ENCODE peak calls at places on chromosomes 11 and 22, in eight cellular contexts. F, N, P, O, T, I, S and M are unnamed samples.

GRCh38 chr22:33803371-33803770 is 116.9 kb downstream of the LARGE1 start:
- DNase-seq in F (no peak), N (no peak), P (peak; percentile 66), O (no peak), T (peak; percentile 72), I (no peak), S (no peak), M (no peak)

GRCh38 chr22:43159484-43160178 is 8.3 kb downstream of the TSPO start:
- DNase-seq in F (no peak), N (no peak), P (no peak), O (no peak), T (peak; percentile 84), I (no peak), S (no peak), M (no peak)

GRCh38 chr11:61332266-61332822 is 561 bp downstream of the DDB1 start:
- DNase-seq in F (no peak), N (no peak), P (no peak), O (no peak), T (peak; percentile 85), I (no peak), S (no peak), M (no peak)

GRCh38 chr11:1970956-1971355 is 23.8 kb downstream of the MRPL23 start:
- DNase-seq in F (peak; percentile 37), N (no peak), P (peak; percentile 32), O (no peak), T (no peak), I (peak; percentile 9), S (peak; percentile 44), M (peak; percentile 28)

GRCh38 chr11:117319214-117319840 is 3.3 kb upstream of the BACE1 start:
- DNase-seq in F (peak; percentile 31), N (no peak), P (peak; percentile 4), O (no peak), T (peak; percentile 81), I (no peak), S (no peak), M (no peak)

GRCh38 chr22:41799486-41800347 is 762 bp upstream of the CCDC134 start:
- DNase-seq in F (peak; percentile 60), N (peak; percentile 18), P (peak; percentile 70), O (no peak), T (peak; percentile 90), I (peak; percentile 34), S (peak; percentile 81), M (no peak)

GRCh38 chr22:39559456-39560105 is 11.0 kb upstream of the CACNA1I start:
- DNase-seq in F (no peak), N (no peak), P (no peak), O (no peak), T (no peak), I (no peak), S (no peak), M (no peak)

GRCh38 chr11:111308140-111308539 is 9.8 kb downstream of the POU2AF3 start:
- DNase-seq in F (no peak), N (no peak), P (no peak), O (no peak), T (no peak), I (no peak), S (no peak), M (no peak)

GRCh38 chr22:31753005-31753633 is 700 bp upstream of the DEPDC5 start:
- DNase-seq in F (peak; percentile 70), N (no peak), P (peak; percentile 70), O (no peak), T (peak; percentile 82), I (peak; percentile 37), S (no peak), M (peak; percentile 74)

GRCh38 chr11:69867076-69868002 is 48.1 kb upstream of the FGF3 start:
- DNase-seq in F (no peak), N (no peak), P (no peak), O (no peak), T (peak; percentile 94), I (no peak), S (peak; percentile 68), M (no peak)

GRCh38 chr11:12184696-12185095 is 74.3 kb downstream of the MICAL2 start:
- DNase-seq in F (no peak), N (no peak), P (no peak), O (no peak), T (no peak), I (no peak), S (no peak), M (peak; percentile 60)

GRCh38 chr11:125303186-125303585 is 138.6 kb downstream of the PKNOX2 start:
- DNase-seq in F (no peak), N (no peak), P (no peak), O (no peak), T (no peak), I (no peak), S (no peak), M (no peak)

GRCh38 chr11:125301301-125301700 is 136.8 kb downstream of the PKNOX2 start:
- DNase-seq in F (no peak), N (no peak), P (no peak), O (no peak), T (no peak), I (no peak), S (no peak), M (no peak)

GRCh38 chr11:125299061-125299616 is 134.6 kb downstream of the PKNOX2 start:
- DNase-seq in F (no peak), N (no peak), P (no peak), O (no peak), T (no peak), I (no peak), S (no peak), M (no peak)

GRCh38 chr11:125299821-125300220 is 135.3 kb downstream of the PKNOX2 start:
- DNase-seq in F (no peak), N (no peak), P (no peak), O (no peak), T (no peak), I (no peak), S (no peak), M (no peak)

DNA sequence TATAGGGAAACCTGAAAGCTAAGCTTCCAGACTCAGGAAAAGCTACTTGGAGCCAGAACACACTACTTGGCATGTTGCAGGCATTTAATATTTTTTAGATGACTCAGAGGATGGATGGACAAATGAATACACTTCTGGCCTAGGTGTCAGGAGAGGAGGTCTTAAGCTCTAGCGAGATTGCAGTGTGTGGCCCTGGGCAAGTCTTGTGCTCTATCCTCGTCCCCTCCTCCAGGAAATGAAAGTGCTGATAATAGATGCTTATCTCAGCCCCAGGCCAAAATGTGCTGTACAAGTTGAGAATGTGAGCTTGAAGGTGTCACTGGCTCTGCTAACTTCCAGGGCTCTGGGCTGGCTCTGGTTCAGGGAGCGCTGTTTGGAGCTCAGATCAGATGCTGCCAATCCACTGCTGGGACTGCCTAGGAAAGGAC is 136.3 kb downstream of the PKNOX2 start:
- DNase-seq in F (no peak), N (no peak), P (no peak), O (no peak), T (peak; percentile 86), I (peak; percentile 31), S (no peak), M (peak; percentile 66)
- H3K27ac ChIP-seq in F (no peak overlapping the region), N (no peak overlapping the region), P (peak overlapping the region; percentile 48), O (no peak overlapping the region), T (no peak overlapping the region), I (no peak overlapping the region), S (no peak overlapping the region), M (no peak overlapping the region)

DNA sequence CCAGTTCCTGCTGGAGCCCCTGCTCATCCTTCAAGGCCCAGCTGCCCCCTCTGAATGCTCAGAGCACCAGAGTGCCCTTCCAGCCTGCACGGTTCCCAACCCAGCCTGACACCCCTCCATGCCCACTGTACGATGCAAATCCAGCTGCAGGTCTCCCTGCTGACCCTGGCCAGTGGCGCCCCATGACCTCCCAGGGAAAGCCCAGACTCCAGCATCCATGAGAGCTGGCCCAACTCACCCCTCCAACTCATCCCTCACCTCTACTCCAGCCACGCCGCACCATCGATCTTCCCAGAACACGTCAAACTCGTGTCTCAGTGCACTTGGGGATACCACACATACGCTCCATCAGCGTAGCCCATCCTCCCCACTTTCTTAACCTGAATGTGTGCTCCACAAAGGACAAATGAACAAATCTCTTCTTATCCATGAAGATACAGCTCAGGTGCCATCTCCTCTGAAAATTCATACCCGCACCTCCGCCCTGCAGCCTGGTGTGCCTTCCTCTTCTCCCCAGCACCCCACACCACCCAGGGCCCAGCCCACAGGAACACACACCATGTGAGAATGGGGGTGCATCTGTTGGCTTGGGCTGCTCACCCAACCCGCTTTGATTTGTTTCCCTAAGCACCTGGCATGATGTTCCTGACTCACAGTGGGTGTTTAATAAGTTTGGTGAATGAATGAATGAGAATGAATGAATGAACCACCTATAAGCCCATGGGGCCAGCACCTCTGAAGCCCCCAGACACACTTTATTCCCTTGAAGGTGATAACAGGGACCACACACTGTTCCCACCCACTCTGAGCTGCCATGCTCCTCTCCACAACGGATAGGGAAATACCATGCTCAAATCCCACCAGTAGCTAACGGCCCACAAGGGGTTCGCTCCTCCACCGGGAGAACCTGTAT is 6.2 kb downstream of the PLA2G6 start:
- DNase-seq in F (no peak), N (no peak), P (peak; percentile 60), O (no peak), T (peak; percentile 62), I (no peak), S (no peak), M (no peak)
- H3K4me1 ChIP-seq in F (peaks cover 8% of the 10 kb centered on the region), N (peaks cover 14% of the 10 kb centered on the region), P (peaks cover 21% of the 10 kb centered on the region), O (peaks cover 46% of the 10 kb centered on the region), T (peaks cover 42% of the 10 kb centered on the region), I (peaks cover 60% of the 10 kb centered on the region), S (peaks cover 70% of the 10 kb centered on the region), M (peaks cover 8% of the 10 kb centered on the region)

GRCh38 chr22:19176175-19176630 is 2.3 kb downstream of the SLC25A1 start:
- DNase-seq in F (no peak), N (no peak), P (no peak), O (no peak), T (peak; percentile 14), I (no peak), S (no peak), M (no peak)
- H3K27ac ChIP-seq in F (no peak overlapping the region), N (peak overlapping the region; percentile 23), P (no peak overlapping the region), O (no peak overlapping the region), T (no peak overlapping the region), I (peak overlapping the region; percentile 75), S (no peak overlapping the region), M (no peak overlapping the region)

GRCh38 chr11:123139206-123139605 is 55.8 kb downstream of the CLMP start:
- DNase-seq in F (no peak), N (no peak), P (no peak), O (no peak), T (no peak), I (no peak), S (no peak), M (no peak)

GRCh38 chr11:123132881-123133280 is 62.2 kb downstream of the CLMP start:
- DNase-seq in F (no peak), N (no peak), P (no peak), O (no peak), T (no peak), I (no peak), S (no peak), M (no peak)

GRCh38 chr11:123137496-123138270 is 57.4 kb downstream of the CLMP start:
- DNase-seq in F (peak; percentile 82), N (peak; percentile 79), P (peak; percentile 93), O (no peak), T (peak; percentile 92), I (peak; percentile 89), S (peak; percentile 94), M (peak; percentile 94)

DNA sequence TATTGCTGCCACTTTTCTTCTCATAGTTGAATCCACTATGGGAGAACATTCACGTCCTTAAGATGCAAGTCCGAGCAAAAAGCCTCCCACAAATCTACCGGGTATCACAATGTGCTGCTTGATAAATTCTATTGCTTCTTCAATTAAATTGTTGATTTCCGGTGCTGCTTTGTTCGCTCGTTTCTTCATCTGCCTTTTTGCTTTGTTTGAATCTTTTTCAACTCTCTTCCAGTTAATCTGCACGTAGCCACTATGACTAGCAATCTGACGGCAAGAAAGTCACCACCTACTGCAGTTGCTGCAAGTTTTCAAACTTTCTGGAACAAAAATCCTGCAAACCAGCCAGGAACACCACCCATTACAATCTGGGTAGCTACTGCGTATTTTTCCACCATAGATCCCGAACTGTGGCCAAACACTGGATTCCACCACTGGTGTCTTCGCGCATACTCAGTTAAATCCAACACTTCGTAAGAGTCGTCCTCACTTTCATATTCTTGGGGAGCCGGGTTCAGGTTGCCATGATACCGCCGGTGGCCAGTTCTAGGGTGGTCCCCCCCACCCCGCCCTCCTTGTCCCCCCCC is 59.1 kb downstream of the CLMP start:
- DNase-seq in F (no peak), N (no peak), P (no peak), O (no peak), T (no peak), I (no peak), S (no peak), M (peak; percentile 69)
- H3K4me1 ChIP-seq in F (peaks cover 6% of the 10 kb centered on the region), N (peaks cover 6% of the 10 kb centered on the region), P (peaks cover 47% of the 10 kb centered on the region), O (no peaks in the 10 kb centered on the region), T (peaks cover 64% of the 10 kb centered on the region), I (peaks cover 13% of the 10 kb centered on the region), S (peaks cover 5% of the 10 kb centered on the region), M (peaks cover 54% of the 10 kb centered on the region)